ENCODE peak calls at places on chromosomes 4 and X, in four cellular contexts. O, K, A and Y are unnamed samples.

GRCh38 chrX:69149466-69150293 is 15.6 kb downstream of the PJA1 start:
- DNase-seq in O (no peak), K (no peak), A (no peak), Y (no peak)

GRCh38 chr4:156977435-156978160 is 6.0 kb upstream of the PDGFC start:
- DNase-seq in O (no peak), K (no peak), A (no peak), Y (no peak)

GRCh38 chr4:56400560-56400959 is 13.3 kb upstream of the AASDH start:
- DNase-seq in O (no peak), K (no peak), A (no peak), Y (no peak)

GRCh38 chr4:40245794-40246546 is 49.1 kb downstream of the RHOH start:
- DNase-seq in O (no peak), K (no peak), A (no peak), Y (no peak)

GRCh38 chr4:138861130-138861529 is 154.5 kb upstream of the NOCT start:
- DNase-seq in O (no peak), K (no peak), A (no peak), Y (no peak)

GRCh38 chr4:73011629-73011985 is 57.9 kb downstream of the COX18 start:
- DNase-seq in O (no peak), K (no peak), A (no peak), Y (no peak)

GRCh38 chr4:40998680-40999358 is 215.5 kb downstream of the APBB2 start:
- DNase-seq in O (no peak), K (no peak), A (no peak), Y (no peak)

GRCh38 chr4:123825596-123826291 is 429.1 kb downstream of the SPRY1 start:
- DNase-seq in O (no peak), K (no peak), A (no peak), Y (no peak)

GRCh38 chr4:7027284-7027683 is 15.9 kb upstream of the TADA2B start:
- DNase-seq in O (no peak), K (no peak), A (no peak), Y (no peak)

GRCh38 chrX:31117195-31117594 is 45.4 kb upstream of the FTHL17 start:
- DNase-seq in O (no peak), K (no peak), A (no peak), Y (no peak)

GRCh38 chr4:114598191-114599121 is at the start of gene UGT8:
- DNase-seq in O (peak; percentile 54), K (no peak), A (peak; percentile 86), Y (peak; percentile 90)

GRCh38 chr4:98584265-98584664 is 74.1 kb downstream of the TSPAN5 start:
- DNase-seq in O (no peak), K (no peak), A (no peak), Y (no peak)

GRCh38 chr4:155692990-155693659 is 26.5 kb downstream of the GUCY1A1 start:
- DNase-seq in O (no peak), K (no peak), A (no peak), Y (no peak)

GRCh38 chrX:133412246-133412645 is 3.0 kb downstream of the GPC4 start:
- DNase-seq in O (no peak), K (no peak), A (no peak), Y (no peak)

GRCh38 chr4:19924761-19925160 is 326.9 kb upstream of the SLIT2 start:
- DNase-seq in O (no peak), K (no peak), A (no peak), Y (no peak)

GRCh38 chr4:109406337-109406931 is 27.2 kb upstream of the SEC24B start:
- DNase-seq in O (no peak), K (no peak), A (peak; percentile 75), Y (peak; percentile 78)